ENCODE peak calls at places on chromosomes 11 and 22, in eight cellular contexts. P is central memory CD4-positive, alpha-beta T cell; S is mesothelial cell of epicardium; W is breast epithelium; L is fibroblast of the conjunctiva; H is kidney; K is HT1080; D is stimulated activated CD8-positive, alpha-beta memory T cell treated with anti-CD3 and anti-CD28 coated beads, Interleukin-4, amount 100 ng/mL, for 4 hours. G is an unnamed sample.

GRCh38 chr11:75380716-75381420 is 18.4 kb upstream of the RPS3 start:
- DNase-seq in P (no peak), S (no peak), W (no peak), L (no peak), H (no peak), K (no peak), D (no peak), G (no peak)

GRCh38 chr22:28112548-28113043 is 193.5 kb upstream of the PITPNB start:
- DNase-seq in P (no peak), S (peak), W (no peak), L (no peak), H (no peak), K (peak), D (no peak), G (no peak)

GRCh38 chr11:1574256-1575242 is 2.5 kb upstream of the DUSP8 start:
- DNase-seq in P (peak), S (peak), W (no peak), L (no peak), H (peak), K (peak), D (no peak), G (no peak)

GRCh38 chr22:42343136-42343484 is 72.7 kb upstream of the TCF20 start:
- DNase-seq in P (no peak), S (no peak), W (no peak), L (no peak), H (no peak), K (no peak), D (no peak), G (no peak)

GRCh38 chr11:83156150-83156995 is 558 bp upstream of the PCF11 start:
- DNase-seq in P (peak), S (peak), W (peak), L (peak), H (peak), K (peak), D (peak), G (peak)

GRCh38 chr11:84780689-84781293 is 846.4 kb downstream of the DLG2 start:
- DNase-seq in P (no peak), S (no peak), W (no peak), L (peak), H (no peak), K (peak), D (no peak), G (peak)

GRCh38 chr11:10742460-10743208 is 8.4 kb upstream of the CTR9 start:
- DNase-seq in P (peak), S (no peak), W (no peak), L (no peak), H (no peak), K (peak), D (no peak), G (peak)

GRCh38 chr11:64263021-64263946 is 12.0 kb downstream of the PLCB3 start:
- DNase-seq in P (no peak), S (no peak), W (no peak), L (no peak), H (peak), K (peak), D (no peak), G (no peak)

GRCh38 chr22:37472418-37473006 is 13.7 kb downstream of the MFNG start:
- DNase-seq in P (peak), S (no peak), W (no peak), L (no peak), H (peak), K (peak), D (no peak), G (no peak)

GRCh38 chr11:17550455-17551346 is 3.6 kb downstream of the OTOG start:
- DNase-seq in P (no peak), S (no peak), W (peak), L (no peak), H (no peak), K (peak), D (no peak), G (no peak)

G was measured in astrocyte of the cerebellum.